ENCODE peak calls at places on chromosomes 1 and 21, in seven cellular contexts. One of them, this sample, is unnamed.

GRCh38 chr21:42237577-42237976 is 18.6 kb downstream of the ABCG1 start:
- DNase-seq in transverse colon: no peak
- DNase-seq in fibroblast of lung: no peak
- DNase-seq in progenitor cell of endocrine pancreas: no peak
- DNase-seq in vagina: no peak
- DNase-seq in nephron progenitor cell: no peak
- DNase-seq in H1: no peak
- DNase-seq in this sample: no peak

GRCh38 chr1:198798923-198799386 is 160.1 kb downstream of the PTPRC start:
- DNase-seq in transverse colon: no peak
- DNase-seq in fibroblast of lung: no peak
- DNase-seq in progenitor cell of endocrine pancreas: no peak
- DNase-seq in vagina: no peak
- DNase-seq in nephron progenitor cell: no peak
- DNase-seq in H1: no peak
- DNase-seq in this sample: no peak

GRCh38 chr1:225446298-225446941 is 18.6 kb upstream of the LBR start:
- DNase-seq in transverse colon: peak
- DNase-seq in fibroblast of lung: no peak
- DNase-seq in progenitor cell of endocrine pancreas: no peak
- DNase-seq in vagina: no peak
- DNase-seq in nephron progenitor cell: no peak
- DNase-seq in H1: no peak
- DNase-seq in this sample: no peak

GRCh38 chr1:31102501-31102950 is 37.0 kb upstream of the PUM1 start:
- DNase-seq in transverse colon: peak
- DNase-seq in fibroblast of lung: peak
- DNase-seq in progenitor cell of endocrine pancreas: no peak
- DNase-seq in vagina: no peak
- DNase-seq in nephron progenitor cell: no peak
- DNase-seq in H1: no peak
- DNase-seq in this sample: no peak

GRCh38 chr1:198771562-198772153 is 132.8 kb downstream of the PTPRC start:
- DNase-seq in transverse colon: no peak
- DNase-seq in fibroblast of lung: peak
- DNase-seq in progenitor cell of endocrine pancreas: no peak
- DNase-seq in vagina: no peak
- DNase-seq in nephron progenitor cell: peak
- DNase-seq in H1: no peak
- DNase-seq in this sample: peak

GRCh38 chr1:236150291-236150940 is 8.1 kb downstream of the GPR137B start:
- DNase-seq in transverse colon: no peak
- DNase-seq in fibroblast of lung: no peak
- DNase-seq in progenitor cell of endocrine pancreas: no peak
- DNase-seq in vagina: no peak
- DNase-seq in nephron progenitor cell: no peak
- DNase-seq in H1: no peak
- DNase-seq in this sample: no peak

GRCh38 chr21:25573409-25574206 is 33.7 kb downstream of the MRPL39 start:
- DNase-seq in transverse colon: no peak
- DNase-seq in fibroblast of lung: peak
- DNase-seq in progenitor cell of endocrine pancreas: no peak
- DNase-seq in vagina: no peak
- DNase-seq in nephron progenitor cell: no peak
- DNase-seq in H1: no peak
- DNase-seq in this sample: no peak

GRCh38 chr1:115182012-115182715 is 92.9 kb upstream of the TSPAN2 start:
- DNase-seq in transverse colon: no peak
- DNase-seq in fibroblast of lung: peak
- DNase-seq in progenitor cell of endocrine pancreas: no peak
- DNase-seq in vagina: no peak
- DNase-seq in nephron progenitor cell: no peak
- DNase-seq in H1: no peak
- DNase-seq in this sample: no peak

GRCh38 chr1:87203890-87204289 is 124.8 kb upstream of the LMO4 start:
- DNase-seq in transverse colon: no peak
- DNase-seq in fibroblast of lung: peak
- DNase-seq in progenitor cell of endocrine pancreas: no peak
- DNase-seq in vagina: no peak
- DNase-seq in nephron progenitor cell: no peak
- DNase-seq in H1: no peak
- DNase-seq in this sample: no peak

GRCh38 chr1:198280080-198280479 is 123.3 kb downstream of the NEK7 start:
- DNase-seq in transverse colon: no peak
- DNase-seq in fibroblast of lung: no peak
- DNase-seq in progenitor cell of endocrine pancreas: no peak
- DNase-seq in vagina: no peak
- DNase-seq in nephron progenitor cell: no peak
- DNase-seq in H1: no peak
- DNase-seq in this sample: no peak

GRCh38 chr1:2606806-2607680 is 20.5 kb downstream of the PRXL2B start:
- DNase-seq in transverse colon: no peak
- DNase-seq in fibroblast of lung: no peak
- DNase-seq in progenitor cell of endocrine pancreas: no peak
- DNase-seq in vagina: no peak
- DNase-seq in nephron progenitor cell: peak
- DNase-seq in H1: no peak
- DNase-seq in this sample: no peak

GRCh38 chr1:96364576-96364975 is 357.0 kb upstream of the PTBP2 start:
- DNase-seq in transverse colon: no peak
- DNase-seq in fibroblast of lung: peak
- DNase-seq in progenitor cell of endocrine pancreas: no peak
- DNase-seq in vagina: no peak
- DNase-seq in nephron progenitor cell: no peak
- DNase-seq in H1: no peak
- DNase-seq in this sample: no peak

GRCh38 chr1:246779561-246780175 is 55.5 kb downstream of the SCCPDH start:
- DNase-seq in transverse colon: no peak
- DNase-seq in fibroblast of lung: no peak
- DNase-seq in progenitor cell of endocrine pancreas: no peak
- DNase-seq in vagina: peak
- DNase-seq in nephron progenitor cell: no peak
- DNase-seq in H1: no peak
- DNase-seq in this sample: no peak

GRCh38 chr1:37473431-37474050 is 839 bp upstream of the ZC3H12A start:
- DNase-seq in transverse colon: no peak
- DNase-seq in fibroblast of lung: peak
- DNase-seq in progenitor cell of endocrine pancreas: no peak
- DNase-seq in vagina: no peak
- DNase-seq in nephron progenitor cell: no peak
- DNase-seq in H1: no peak
- DNase-seq in this sample: no peak

GRCh38 chr1:66399888-66400529 is 133.9 kb upstream of the SGIP1 start:
- DNase-seq in transverse colon: no peak
- DNase-seq in fibroblast of lung: no peak
- DNase-seq in progenitor cell of endocrine pancreas: no peak
- DNase-seq in vagina: no peak
- DNase-seq in nephron progenitor cell: no peak
- DNase-seq in H1: no peak
- DNase-seq in this sample: no peak

GRCh38 chr21:33550772-33551660 is 8.2 kb downstream of the SON start:
- DNase-seq in transverse colon: no peak
- DNase-seq in fibroblast of lung: no peak
- DNase-seq in progenitor cell of endocrine pancreas: no peak
- DNase-seq in vagina: no peak
- DNase-seq in nephron progenitor cell: no peak
- DNase-seq in H1: no peak
- DNase-seq in this sample: no peak

GRCh38 chr1:38308780-38309179 is 262.2 kb upstream of the POU3F1 start:
- DNase-seq in transverse colon: no peak
- DNase-seq in fibroblast of lung: peak
- DNase-seq in progenitor cell of endocrine pancreas: no peak
- DNase-seq in vagina: no peak
- DNase-seq in nephron progenitor cell: no peak
- DNase-seq in H1: no peak
- DNase-seq in this sample: no peak

GRCh38 chr1:82318265-82318664 is 517.5 kb downstream of the ADGRL2 start:
- DNase-seq in transverse colon: no peak
- DNase-seq in fibroblast of lung: peak
- DNase-seq in progenitor cell of endocrine pancreas: no peak
- DNase-seq in vagina: no peak
- DNase-seq in nephron progenitor cell: no peak
- DNase-seq in H1: no peak
- DNase-seq in this sample: no peak

GRCh38 chr1:115545096-115545720 is 96.6 kb upstream of the VANGL1 start:
- DNase-seq in transverse colon: no peak
- DNase-seq in fibroblast of lung: peak
- DNase-seq in progenitor cell of endocrine pancreas: no peak
- DNase-seq in vagina: no peak
- DNase-seq in nephron progenitor cell: no peak
- DNase-seq in H1: no peak
- DNase-seq in this sample: no peak

GRCh38 chr1:209106237-209106741 is 477.2 kb upstream of the CAMK1G start:
- DNase-seq in transverse colon: no peak
- DNase-seq in fibroblast of lung: peak
- DNase-seq in progenitor cell of endocrine pancreas: no peak
- DNase-seq in vagina: no peak
- DNase-seq in nephron progenitor cell: peak
- DNase-seq in H1: no peak
- DNase-seq in this sample: no peak

DNA sequence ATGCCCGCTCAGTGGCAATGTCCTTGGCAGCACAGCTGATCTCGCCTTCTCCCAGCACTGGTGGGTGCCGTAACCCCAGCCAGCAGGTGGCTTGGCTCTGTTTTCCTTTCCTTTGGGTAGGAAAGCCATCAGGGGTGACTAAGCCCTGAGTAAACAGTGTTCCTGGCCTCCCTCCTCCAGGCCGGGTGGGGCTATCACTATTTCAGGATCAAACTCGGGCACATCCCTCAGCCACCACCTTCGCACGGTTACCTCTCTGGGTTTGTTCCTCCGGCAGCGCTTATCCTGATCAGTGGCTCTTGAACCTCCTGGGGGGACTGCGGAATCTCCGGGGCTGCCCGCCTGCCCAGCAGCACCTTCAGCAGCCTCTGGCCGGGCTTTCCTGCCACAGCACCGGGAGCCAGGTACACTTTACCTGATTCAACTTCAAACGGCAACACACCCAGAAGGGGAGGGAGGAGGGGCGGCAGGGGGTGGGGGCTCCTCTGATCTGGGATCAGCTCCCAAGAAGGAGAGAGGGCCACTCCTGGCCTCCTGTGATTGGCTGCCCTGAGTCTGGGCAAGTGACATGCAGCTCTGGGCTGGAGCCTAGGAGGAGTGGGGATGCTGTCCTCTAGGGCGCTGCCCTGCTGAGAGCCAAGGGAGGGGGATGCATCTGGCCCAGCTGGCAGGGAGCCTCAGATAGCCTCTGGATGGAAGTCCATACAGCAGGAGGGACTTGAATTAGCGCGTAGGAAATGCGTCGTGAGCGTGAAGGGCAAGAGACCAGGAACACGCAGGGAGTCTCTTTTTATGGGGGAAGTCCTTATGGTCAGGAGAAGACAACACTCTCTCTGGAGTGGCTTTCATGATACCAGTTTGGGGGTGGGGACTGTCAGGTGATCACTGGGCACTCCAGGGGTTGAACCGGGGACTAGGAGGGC is at the start of gene ASCL5:
- DNase-seq in transverse colon: peak
- DNase-seq in fibroblast of lung: peak
- DNase-seq in progenitor cell of endocrine pancreas: no peak
- DNase-seq in vagina: no peak
- DNase-seq in nephron progenitor cell: no peak
- DNase-seq in H1: no peak
- DNase-seq in this sample: no peak
- TF ChIP-seq CTCF in transverse colon: no peak
- TF ChIP-seq CTCF in fibroblast of lung: peak
- TF ChIP-seq CTCF in progenitor cell of endocrine pancreas: no peak
- TF ChIP-seq CTCF in vagina: no peak
- TF ChIP-seq CTCF in nephron progenitor cell: no peak
- TF ChIP-seq CTCF in H1: no peak
- TF ChIP-seq CTCF in this sample: no peak

GRCh38 chr1:23799255-23799569 is 1.3 kb downstream of the GALE start:
- DNase-seq in transverse colon: no peak
- DNase-seq in fibroblast of lung: no peak
- DNase-seq in progenitor cell of endocrine pancreas: no peak
- DNase-seq in vagina: no peak
- DNase-seq in nephron progenitor cell: no peak
- DNase-seq in H1: no peak
- DNase-seq in this sample: no peak

GRCh38 chr1:23799570-23800395 is 771 bp downstream of the GALE start:
- DNase-seq in transverse colon: peak
- DNase-seq in fibroblast of lung: peak
- DNase-seq in progenitor cell of endocrine pancreas: no peak
- DNase-seq in vagina: no peak
- DNase-seq in nephron progenitor cell: peak
- DNase-seq in H1: no peak
- DNase-seq in this sample: no peak

GRCh38 chr1:23800396-23801337 is at the start of gene GALE:
- DNase-seq in transverse colon: peak
- DNase-seq in fibroblast of lung: peak
- DNase-seq in progenitor cell of endocrine pancreas: peak
- DNase-seq in vagina: no peak
- DNase-seq in nephron progenitor cell: peak
- DNase-seq in H1: no peak
- DNase-seq in this sample: peak

GRCh38 chr1:23797478-23798448 is 2.8 kb downstream of the GALE start:
- DNase-seq in transverse colon: no peak
- DNase-seq in fibroblast of lung: no peak
- DNase-seq in progenitor cell of endocrine pancreas: no peak
- DNase-seq in vagina: no peak
- DNase-seq in nephron progenitor cell: no peak
- DNase-seq in H1: no peak
- DNase-seq in this sample: no peak

GRCh38 chr1:23798662-23799142 is 1.9 kb downstream of the GALE start:
- DNase-seq in transverse colon: peak
- DNase-seq in fibroblast of lung: no peak
- DNase-seq in progenitor cell of endocrine pancreas: no peak
- DNase-seq in vagina: no peak
- DNase-seq in nephron progenitor cell: no peak
- DNase-seq in H1: no peak
- DNase-seq in this sample: no peak
- TF ChIP-seq CTCF in transverse colon: no peak
- TF ChIP-seq CTCF in fibroblast of lung: no peak
- TF ChIP-seq CTCF in progenitor cell of endocrine pancreas: no peak
- TF ChIP-seq CTCF in vagina: no peak
- TF ChIP-seq CTCF in nephron progenitor cell: no peak
- TF ChIP-seq CTCF in H1: peak
- TF ChIP-seq CTCF in this sample: peak

DNA sequence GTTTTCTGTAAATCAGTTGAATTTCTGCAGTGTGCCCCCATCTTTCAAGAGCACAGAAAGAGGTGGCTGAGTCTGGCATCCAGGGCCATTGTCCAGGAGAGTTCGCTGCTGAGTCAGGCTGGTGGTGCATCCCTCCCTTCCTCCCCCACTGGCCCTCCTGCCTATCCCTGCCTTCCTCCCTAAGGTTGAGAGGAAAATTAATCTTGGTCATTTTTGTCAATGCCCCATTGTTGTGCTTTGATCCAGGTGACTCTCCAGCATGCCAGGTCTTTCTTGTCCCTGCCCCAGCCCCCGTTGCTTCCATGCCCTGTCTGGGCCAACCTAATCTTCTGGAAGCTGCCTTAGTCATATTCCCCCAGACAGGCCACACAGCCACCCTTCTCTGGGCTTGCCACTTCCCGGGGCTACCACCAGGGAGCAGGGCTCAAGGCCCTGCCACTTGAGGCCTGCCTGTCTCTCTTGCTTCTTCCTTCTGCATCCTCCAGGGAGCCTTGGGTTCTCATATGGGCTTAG is 26.6 kb downstream of the PROK1 start:
- DNase-seq in transverse colon: no peak
- DNase-seq in fibroblast of lung: no peak
- DNase-seq in progenitor cell of endocrine pancreas: no peak
- DNase-seq in vagina: no peak
- DNase-seq in nephron progenitor cell: no peak
- DNase-seq in H1: no peak
- DNase-seq in this sample: no peak
- TF ChIP-seq CTCF in transverse colon: no peak
- TF ChIP-seq CTCF in fibroblast of lung: peak
- TF ChIP-seq CTCF in progenitor cell of endocrine pancreas: peak
- TF ChIP-seq CTCF in vagina: no peak
- TF ChIP-seq CTCF in nephron progenitor cell: no peak
- TF ChIP-seq CTCF in H1: peak
- TF ChIP-seq CTCF in this sample: peak

GRCh38 chr1:180502361-180503273 is at the start of gene ACBD6:
- DNase-seq in transverse colon: peak
- DNase-seq in fibroblast of lung: peak
- DNase-seq in progenitor cell of endocrine pancreas: peak
- DNase-seq in vagina: no peak
- DNase-seq in nephron progenitor cell: peak
- DNase-seq in H1: peak
- DNase-seq in this sample: peak
- TF ChIP-seq CTCF in transverse colon: no peak
- TF ChIP-seq CTCF in fibroblast of lung: peak
- TF ChIP-seq CTCF in progenitor cell of endocrine pancreas: peak
- TF ChIP-seq CTCF in vagina: no peak
- TF ChIP-seq CTCF in nephron progenitor cell: no peak
- TF ChIP-seq CTCF in H1: peak
- TF ChIP-seq CTCF in this sample: peak

This sample was measured in neural crest cell.